ENCODE peak calls at places on chromosome 22, in seven cellular contexts. E is H9, I is mesendoderm, U is IMR-90, X is mesenchymal stem cell, H is H1, V is trophoblast cell. S is an unnamed sample.

GRCh38 chr22:24510694-24511625 is 15.8 kb downstream of the UPB1 start:
- DNase-seq in H (no peak), V (no peak), X (peak; percentile 92), I (peak; percentile 63), E (no peak), U (peak; percentile 68), S (no peak)

GRCh38 chr22:41178425-41178975 is 26.6 kb upstream of the L3MBTL2 start:
- DNase-seq in E (no peak), U (no peak), I (no peak), H (peak; percentile 35), V (no peak), X (no peak), S (no peak)

GRCh38 chr22:44561139-44561840 is 63.3 kb upstream of the RTL6 start:
- DNase-seq in U (no peak), H (no peak), I (no peak), E (no peak), X (no peak), V (no peak), S (no peak)

GRCh38 chr22:38204784-38205183 is 3.0 kb downstream of the MAFF start:
- DNase-seq in U (no peak), H (no peak), V (no peak), X (no peak), I (no peak), E (no peak), S (no peak)

GRCh38 chr22:39298194-39298987 is 21.0 kb downstream of the RPL3 start:
- DNase-seq in X (no peak), V (peak; percentile 43), E (no peak), I (no peak), H (no peak), U (no peak), S (no peak)

GRCh38 chr22:43255299-43255698 is 68.4 kb upstream of the TTLL12 start:
- DNase-seq in I (no peak), V (no peak), X (no peak), U (no peak), H (no peak), E (no peak), S (no peak)

GRCh38 chr22:24302591-24302990 is 32.0 kb downstream of the SPECC1L start:
- DNase-seq in V (no peak), H (no peak), X (no peak), E (no peak), U (no peak), I (no peak), S (no peak)

GRCh38 chr22:17774206-17774927 is at the start of gene BID:
- DNase-seq in H (no peak), U (peak; percentile 17), E (no peak), I (no peak), V (no peak), X (peak; percentile 29), S (no peak)

GRCh38 chr22:40703174-40703573 is 23.9 kb downstream of the MCHR1 start:
- DNase-seq in E (no peak), X (no peak), U (no peak), V (no peak), I (peak; percentile 57), H (no peak), S (no peak)

GRCh38 chr22:42461511-42461910 is 29.3 kb upstream of the NFAM1 start:
- DNase-seq in E (peak; percentile 69), I (no peak), V (no peak), U (no peak), X (no peak), H (no peak), S (no peak)

GRCh38 chr22:50209893-50210292 is 9.1 kb downstream of the SELENOO start:
- DNase-seq in E (no peak), U (peak; percentile 57), V (no peak), I (peak; percentile 52), X (peak; percentile 67), H (peak; percentile 78), S (no peak)

GRCh38 chr22:20456722-20457076 is 19.1 kb upstream of the SCARF2 start:
- DNase-seq in H (no peak), E (no peak), X (no peak), V (no peak), I (no peak), U (no peak), S (no peak)

GRCh38 chr22:22032099-22032905 is 49.7 kb upstream of the TOP3B start:
- DNase-seq in X (no peak), I (no peak), H (no peak), V (no peak), U (no peak), E (no peak), S (no peak)

GRCh38 chr22:49737101-49737551 is 90.5 kb downstream of the BRD1 start:
- DNase-seq in X (no peak), H (no peak), U (no peak), I (no peak), E (no peak), V (no peak), S (no peak)

GRCh38 chr22:25080855-25081254 is 118.8 kb upstream of the CRYBB3 start:
- DNase-seq in U (no peak), E (no peak), I (peak; percentile 15), X (no peak), H (no peak), V (peak; percentile 31), S (no peak)

GRCh38 chr22:50340157-50340879 is 2.8 kb upstream of the PPP6R2 start:
- DNase-seq in U (no peak), I (peak; percentile 73), H (no peak), X (peak; percentile 50), V (peak; percentile 77), E (no peak), S (no peak)

GRCh38 chr22:41620646-41621098 is at the start of gene DESI1:
- DNase-seq in E (no peak), H (no peak), V (peak; percentile 20), I (peak; percentile 72), X (no peak), U (no peak), S (no peak)

GRCh38 chr22:19149047-19149883 is 827 bp downstream of the GSC2 start:
- DNase-seq in V (no peak), E (peak; percentile 64), I (peak; percentile 31), H (peak; percentile 84), U (no peak), X (no peak), S (no peak)

GRCh38 chr22:17706451-17706900 is 67.8 kb downstream of the BID start:
- DNase-seq in X (peak; percentile 97), V (peak; percentile 48), H (no peak), I (peak; percentile 78), U (peak; percentile 93), E (peak; percentile 41), S (no peak)

GRCh38 chr22:42299586-42300285 is 29.3 kb upstream of the TCF20 start:
- DNase-seq in H (no peak), I (peak; percentile 90), U (no peak), V (no peak), E (peak; percentile 77), X (no peak), S (no peak)

DNA sequence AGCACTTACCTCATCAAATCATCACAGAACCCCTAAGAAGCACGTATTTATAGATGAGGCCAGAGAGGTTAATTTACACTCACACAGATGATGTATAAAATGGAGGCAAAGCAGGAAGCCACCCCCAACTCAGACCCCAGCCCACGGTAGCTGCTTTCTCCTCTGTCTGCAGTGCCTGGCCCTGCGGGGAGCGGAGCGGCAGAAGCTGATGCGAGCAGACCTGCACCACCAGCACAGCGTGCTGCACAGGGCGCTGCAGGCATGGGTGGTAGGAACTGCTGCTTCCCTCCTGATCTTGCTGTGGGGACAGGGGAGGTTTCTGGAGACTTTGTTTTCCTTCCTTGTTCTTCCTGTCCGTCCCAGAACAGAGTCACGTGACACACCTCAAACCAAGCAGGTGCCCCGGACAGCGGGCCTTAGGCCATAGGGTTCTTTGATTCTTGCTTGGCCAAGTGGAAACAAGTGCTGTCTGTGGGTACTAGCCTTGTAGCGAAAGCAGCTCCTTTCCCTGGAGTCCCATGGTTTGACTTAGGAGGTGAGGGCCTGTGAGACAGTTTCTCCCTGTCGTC is 57.8 kb downstream of the PISD start:
- DNase-seq in U (no peak), H (no peak), I (no peak), E (no peak), X (no peak), V (no peak), S (no peak)
- H4K8ac ChIP-seq in U (no peak overlapping the region), H (no peak overlapping the region), I (no peak overlapping the region), E (no peak overlapping the region), X (peak overlapping the region; percentile 19), V (no peak overlapping the region), S (no peak overlapping the region)

DNA sequence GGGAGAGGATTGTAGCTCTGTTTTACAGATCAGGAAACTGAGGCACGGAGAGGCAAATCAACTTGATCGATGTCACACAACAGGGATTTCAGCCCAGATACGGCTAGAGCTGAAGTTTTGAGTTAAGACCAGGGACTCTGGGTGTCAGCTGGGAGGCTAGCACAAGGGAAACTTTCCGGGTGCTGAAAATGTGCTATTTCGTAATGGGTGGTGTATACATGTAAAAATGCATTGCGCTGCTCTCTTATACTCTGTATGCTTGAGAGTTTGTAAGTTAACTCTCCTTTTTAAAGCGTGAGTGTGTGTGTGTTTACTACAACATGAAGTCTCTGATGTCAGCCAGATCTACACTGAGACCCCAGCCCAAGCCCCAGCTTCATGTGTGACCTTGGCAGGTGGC is 227.6 kb downstream of the MN1 start:
- DNase-seq in V (no peak), U (peak; percentile 10), I (no peak), E (no peak), X (peak; percentile 23), H (no peak), S (no peak)
- H2AK5ac ChIP-seq in V (no peak overlapping the region), U (no peak overlapping the region), I (no peak overlapping the region), E (no peak overlapping the region), X (no peak overlapping the region), H (no peak overlapping the region), S (peak overlapping the region; percentile 33)

DNA sequence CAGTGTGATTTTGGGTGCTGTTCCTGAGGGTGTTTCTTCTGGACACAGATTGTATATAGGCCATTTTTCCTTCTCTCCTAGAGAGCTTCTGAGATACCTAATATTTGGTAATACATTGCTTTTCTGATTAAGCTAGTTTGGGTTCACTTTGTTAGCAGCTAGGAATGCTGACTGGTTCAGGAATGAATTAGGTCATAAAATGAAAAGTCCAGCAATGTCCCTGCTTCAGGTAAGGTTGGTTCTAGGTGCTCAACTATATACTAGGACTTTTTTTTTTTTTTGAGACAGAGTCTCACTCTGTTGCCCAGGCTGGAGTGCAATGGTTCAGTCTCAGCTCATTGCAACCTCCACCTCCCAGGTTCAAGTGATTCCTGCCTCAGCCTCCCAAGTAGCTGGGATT is 32.9 kb upstream of the APOL5 start:
- DNase-seq in E (no peak), U (no peak), H (no peak), X (no peak), I (no peak), V (no peak), S (no peak)
- H3K4me2 ChIP-seq in E (no peak overlapping the region), U (no peak overlapping the region), H (no peak overlapping the region), X (no peak overlapping the region), I (no peak overlapping the region), V (no peak overlapping the region), S (no peak overlapping the region)

GRCh38 chr22:36466258-36466657 is 15.2 kb downstream of the TXN2 start:
- DNase-seq in X (no peak), E (no peak), H (no peak), I (no peak), U (no peak), V (no peak), S (no peak)

GRCh38 chr22:36465232-36466021 is 16.0 kb downstream of the TXN2 start:
- DNase-seq in I (peak; percentile 60), V (peak; percentile 88), U (peak; percentile 93), E (no peak), X (peak; percentile 92), H (no peak), S (no peak)

GRCh38 chr22:36462475-36462790 is 19.0 kb downstream of the TXN2 start:
- DNase-seq in I (no peak), V (no peak), H (no peak), X (no peak), E (no peak), U (no peak), S (no peak)

GRCh38 chr22:36463783-36464184 is 17.7 kb downstream of the TXN2 start:
- DNase-seq in V (no peak), U (no peak), E (no peak), I (no peak), H (no peak), X (no peak), S (no peak)

GRCh38 chr22:36464715-36465231 is 16.7 kb downstream of the TXN2 start:
- DNase-seq in H (no peak), X (no peak), V (no peak), E (no peak), I (no peak), U (no peak), S (no peak)
- H4K8ac ChIP-seq in H (no peak overlapping the region), X (no peak overlapping the region), V (no peak overlapping the region), E (no peak overlapping the region), I (no peak overlapping the region), U (peak overlapping the region; percentile 93), S (no peak overlapping the region)